ENCODE peak calls at places on chromosomes 13 and 19, in five cellular contexts. T, E, Z, M and Q are unnamed samples.
A peak's percentile ranks its signal among the peaks of the same experiment; 100 is the strongest.

GRCh38 chr13:67095621-67096020 is 134.5 kb downstream of the PCDH9 start:
- DNase-seq in M (no peak), Z (no peak), T (peak; percentile 15), E (peak; percentile 75), Q (no peak)

GRCh38 chr13:20191311-20191901 is 1.3 kb downstream of the GJB2 start:
- DNase-seq in E (no peak), M (no peak), Z (no peak), T (no peak), Q (peak; percentile 83)

GRCh38 chr19:8233370-8233769 is 24.2 kb downstream of the CERS4 start:
- DNase-seq in Z (no peak), M (peak; percentile 53), E (no peak), T (no peak), Q (no peak)

GRCh38 chr13:41302743-41303142 is 8.3 kb upstream of the NAA16 start:
- DNase-seq in M (no peak), E (no peak), T (no peak), Z (no peak), Q (no peak)

GRCh38 chr13:110455444-110455843 is 106.1 kb downstream of the RAB20 start:
- DNase-seq in T (no peak), M (no peak), Z (no peak), E (no peak), Q (no peak)

GRCh38 chr19:17306285-17306714 is 628 bp downstream of the MRPL34 start:
- DNase-seq in M (no peak), E (no peak), T (no peak), Z (no peak), Q (no peak)

GRCh38 chr19:46221981-46222610 is 7.4 kb upstream of the IGFL1 start:
- DNase-seq in E (peak; percentile 74), T (peak; percentile 66), Z (no peak), M (peak; percentile 34), Q (peak; percentile 68)

GRCh38 chr13:21326155-21327030 is 132.7 kb downstream of the ZDHHC20 start:
- DNase-seq in M (peak; percentile 46), E (peak; percentile 48), T (peak; percentile 48), Z (peak; percentile 69), Q (peak; percentile 51)

GRCh38 chr19:46847528-46847927 is 3.1 kb downstream of the AP2S1 start:
- DNase-seq in T (no peak), Z (no peak), E (no peak), M (no peak), Q (no peak)

GRCh38 chr13:99984463-99985242 is 3.1 kb downstream of the ZIC2 start:
- DNase-seq in Z (no peak), T (no peak), E (no peak), M (no peak), Q (no peak)

GRCh38 chr13:99982021-99982740 is 597 bp downstream of the ZIC2 start:
- DNase-seq in E (no peak), M (no peak), T (no peak), Z (no peak), Q (no peak)

GRCh38 chr13:99984134-99984462 is 2.5 kb downstream of the ZIC2 start:
- DNase-seq in M (no peak), Z (no peak), E (no peak), T (no peak), Q (no peak)

GRCh38 chr13:99982741-99983400 is 1.3 kb downstream of the ZIC2 start:
- DNase-seq in E (no peak), M (no peak), Z (no peak), T (no peak), Q (no peak)

GRCh38 chr13:99983401-99984133 is 2.0 kb downstream of the ZIC2 start:
- DNase-seq in T (no peak), E (no peak), Z (no peak), M (no peak), Q (no peak)
- H3K4me3 ChIP-seq in T (no peak overlapping the region), E (no peak overlapping the region), Z (peak overlapping the region; percentile 94), M (no peak overlapping the region), Q (no peak overlapping the region)

DNA sequence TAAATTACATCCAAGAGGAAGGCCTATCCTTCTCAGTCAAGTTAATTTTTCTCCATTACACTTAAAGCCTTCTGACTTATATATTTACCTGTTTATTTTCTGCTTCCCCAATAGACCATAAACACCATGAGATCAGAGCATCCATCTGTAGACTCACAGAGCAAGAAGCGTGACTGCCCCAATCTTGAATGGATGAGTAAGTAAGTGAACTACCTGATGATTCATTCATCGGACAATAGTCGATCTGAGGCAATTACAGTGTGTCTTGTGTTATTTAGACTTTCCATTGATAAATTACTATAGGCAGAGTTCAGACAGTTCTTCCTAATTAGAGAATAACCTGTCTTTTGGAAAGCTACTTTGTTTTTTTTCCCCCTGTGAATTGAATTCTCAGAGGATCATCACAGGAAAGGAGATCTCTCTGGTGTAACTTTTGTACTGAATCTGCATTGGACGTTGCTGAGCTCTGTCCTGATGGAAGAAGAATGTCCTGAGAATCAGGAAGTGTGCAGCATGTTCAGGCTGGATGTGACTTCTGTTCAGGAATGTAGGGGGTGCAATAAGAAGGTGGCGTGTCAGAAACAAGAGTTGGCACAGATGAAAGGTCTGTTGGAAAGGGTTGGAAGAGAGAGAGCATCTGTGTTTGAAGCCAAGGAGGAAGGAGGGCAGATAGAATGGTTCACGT is 367.0 kb downstream of the NALCN start:
- DNase-seq in Z (no peak), T (peak; percentile 31), M (no peak), E (no peak), Q (peak; percentile 13)
- TF ChIP-seq CTCF in Z (no peak), T (no peak), M (no peak), E (no peak), Q (no peak)

GRCh38 chr19:48568345-48568886 is 16.4 kb downstream of the SULT2B1 start:
- DNase-seq in Z (no peak), M (peak; percentile 88), T (peak; percentile 93), E (peak; percentile 93), Q (peak; percentile 91)
- H3K4me3 ChIP-seq in Z (no peak overlapping the region), M (no peak overlapping the region), T (no peak overlapping the region), E (no peak overlapping the region), Q (peak overlapping the region; percentile 12)

GRCh38 chr19:57776764-57777296 is 7.4 kb downstream of the ZNF586 start:
- DNase-seq in T (no peak), E (no peak), M (no peak), Z (no peak), Q (no peak)

GRCh38 chr19:57779220-57779845 is 9.9 kb downstream of the ZNF586 start:
- DNase-seq in T (peak; percentile 5), M (no peak), E (no peak), Z (no peak), Q (peak; percentile 18)

GRCh38 chr19:57773488-57773887 is 4.0 kb downstream of the ZNF586 start:
- DNase-seq in M (no peak), E (no peak), T (no peak), Z (no peak), Q (no peak)

GRCh38 chr19:57778358-57778757 is 8.9 kb downstream of the ZNF586 start:
- DNase-seq in Z (no peak), T (no peak), M (no peak), E (no peak), Q (no peak)
- TF ChIP-seq CTCF in Z (no peak), T (no peak), M (no peak), E (no peak), Q (no peak)

GRCh38 chr19:55081773-55082022 is 6.0 kb downstream of the EPS8L1 start:
- DNase-seq in M (no peak), E (no peak), T (no peak), Z (no peak), Q (no peak)
- H3K4me3 ChIP-seq in M (peak overlapping the region; percentile 30), E (no peak overlapping the region), T (no peak overlapping the region), Z (peak overlapping the region; percentile 58), Q (no peak overlapping the region)

DNA sequence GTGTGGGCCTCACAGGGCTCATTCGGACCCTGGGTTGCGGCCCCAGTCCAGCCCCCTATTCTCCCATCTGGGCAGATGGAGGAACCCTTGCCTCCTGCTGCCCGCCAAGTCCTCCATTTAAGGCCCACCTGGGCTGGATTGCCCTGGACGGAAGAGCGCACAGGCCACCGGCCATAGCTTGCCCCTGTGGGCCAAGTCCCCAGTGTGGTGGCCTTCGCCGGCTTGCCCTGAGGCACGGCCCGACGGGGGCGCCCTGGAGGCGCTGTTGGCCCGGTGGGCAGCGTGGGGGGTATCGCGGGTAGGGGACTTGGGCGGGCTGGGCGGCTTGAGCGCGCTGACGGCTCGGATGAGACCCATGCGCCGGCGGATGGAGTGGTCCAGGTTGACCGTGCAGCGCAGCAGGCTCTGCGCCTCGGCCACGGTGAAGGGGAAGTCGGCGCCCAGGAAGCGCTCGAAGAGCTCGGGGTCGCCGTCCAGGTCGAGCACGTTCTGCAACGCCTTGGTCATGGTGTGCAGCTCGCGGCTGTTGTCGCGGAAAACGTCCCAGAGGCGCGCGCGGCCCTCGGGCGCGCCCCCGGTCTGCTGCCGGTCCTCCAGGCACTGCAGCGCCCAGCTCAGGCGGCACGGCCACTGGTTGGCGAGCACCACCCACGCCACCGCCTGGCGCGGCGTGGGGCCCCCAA is 8.8 kb downstream of the NKPD1 start:
- DNase-seq in M (no peak), Z (no peak), E (no peak), T (no peak), Q (no peak)
- TF ChIP-seq CTCF in M (no peak), Z (peak; percentile 51), E (no peak), T (no peak), Q (no peak)

GRCh38 chr13:48436661-48437242 is 23.8 kb upstream of the LPAR6 start:
- DNase-seq in E (no peak), Z (no peak), M (no peak), T (no peak), Q (no peak)
- H3K4me3 ChIP-seq in E (no peak overlapping the region), Z (no peak overlapping the region), M (no peak overlapping the region), T (no peak overlapping the region), Q (no peak overlapping the region)

GRCh38 chr13:24681930-24682329 is 1.7 kb downstream of the ATP12A start:
- DNase-seq in E (no peak), T (no peak), M (no peak), Z (no peak), Q (no peak)

GRCh38 chr13:24682353-24682752 is 2.1 kb downstream of the ATP12A start:
- DNase-seq in M (no peak), T (no peak), E (no peak), Z (no peak), Q (no peak)

GRCh38 chr13:24680921-24681585 is 845 bp downstream of the ATP12A start:
- DNase-seq in E (no peak), Z (no peak), T (no peak), M (no peak), Q (no peak)

GRCh38 chr13:24679686-24680085 is 522 bp upstream of the ATP12A start:
- DNase-seq in Z (no peak), E (no peak), T (no peak), M (no peak), Q (no peak)

GRCh38 chr13:24680258-24680920 is at the start of gene ATP12A:
- DNase-seq in E (no peak), T (no peak), M (no peak), Z (no peak), Q (no peak)
- TF ChIP-seq CTCF in E (no peak), T (no peak), M (no peak), Z (peak; percentile 47), Q (no peak)

GRCh38 chr13:50299546-50300249 is 284.5 kb downstream of the KCNRG start:
- DNase-seq in T (no peak), Z (no peak), M (no peak), E (no peak), Q (no peak)
- H3K4me3 ChIP-seq in T (no peak overlapping the region), Z (no peak overlapping the region), M (no peak overlapping the region), E (no peak overlapping the region), Q (no peak overlapping the region)